ENCODE peak calls at places on chromosomes 1 and 21, in ten cellular contexts. M is fibroblast of lung, Q is heart left ventricle, A is ascending aorta, S is esophagus muscularis mucosa, T is GM23338, E is H9, L is Panc1, I is lung, F is colonic mucosa. W is an unnamed sample.

GRCh38 chr21:43983860-43984420 is 28.2 kb upstream of the TRAPPC10 start:
- DNase-seq in Q (no peak), M (no peak), S (no peak), E (no peak), I (no peak), A (no peak), T (no peak), L (no peak), F (no peak), W (no peak)

GRCh38 chr1:247953409-247953808 is 4.8 kb downstream of the OR2L8 start:
- DNase-seq in M (no peak), E (no peak), I (no peak), L (no peak), S (no peak), T (no peak), F (no peak), Q (no peak), A (no peak), W (no peak)

GRCh38 chr1:58358311-58358710 is 188.2 kb downstream of the OMA1 start:
- DNase-seq in S (peak; percentile 50), I (no peak), Q (no peak), A (no peak), F (no peak), M (peak; percentile 28), T (peak; percentile 17), L (no peak), E (no peak), W (no peak)

GRCh38 chr21:25240974-25241373 is 366.3 kb downstream of the MRPL39 start:
- DNase-seq in L (no peak), S (no peak), M (no peak), Q (no peak), F (no peak), A (no peak), I (no peak), T (no peak), E (no peak), W (no peak)

GRCh38 chr1:211654838-211655787 is 20.3 kb downstream of the NEK2 start:
- DNase-seq in Q (peak; percentile 87), T (peak; percentile 94), L (no peak), I (peak; percentile 85), A (peak; percentile 94), M (peak; percentile 88), S (no peak), F (peak; percentile 89), E (peak; percentile 88), W (peak; percentile 64)

GRCh38 chr1:227915564-227916553 is 31.9 kb downstream of the WNT9A start:
- DNase-seq in A (no peak), S (no peak), L (no peak), I (no peak), Q (no peak), T (no peak), F (no peak), M (no peak), E (peak; percentile 59), W (no peak)

GRCh38 chr1:102783487-102783886 is 324.8 kb downstream of the COL11A1 start:
- DNase-seq in F (no peak), Q (no peak), A (no peak), L (no peak), S (no peak), I (no peak), M (no peak), E (no peak), T (no peak), W (no peak)

GRCh38 chr1:26557078-26557477 is 27.5 kb downstream of the RPS6KA1 start:
- DNase-seq in L (no peak), F (no peak), Q (no peak), I (no peak), S (no peak), A (no peak), T (no peak), E (no peak), M (no peak), W (no peak)

GRCh38 chr1:11355594-11356467 is 82.8 kb downstream of the UBIAD1 start:
- DNase-seq in L (no peak), Q (no peak), F (no peak), I (no peak), M (no peak), A (no peak), E (peak; percentile 90), T (peak; percentile 94), S (no peak), W (no peak)

GRCh38 chr21:45112371-45112770 is 38.0 kb downstream of the ADARB1 start:
- DNase-seq in M (no peak), L (no peak), A (no peak), S (no peak), I (no peak), F (no peak), E (no peak), T (no peak), Q (no peak), W (no peak)

GRCh38 chr1:117600325-117600916 is 5.4 kb upstream of the TENT5C start:
- DNase-seq in L (no peak), A (peak; percentile 55), M (no peak), T (no peak), S (no peak), E (peak; percentile 3), Q (no peak), F (no peak), I (no peak), W (no peak)

DNA sequence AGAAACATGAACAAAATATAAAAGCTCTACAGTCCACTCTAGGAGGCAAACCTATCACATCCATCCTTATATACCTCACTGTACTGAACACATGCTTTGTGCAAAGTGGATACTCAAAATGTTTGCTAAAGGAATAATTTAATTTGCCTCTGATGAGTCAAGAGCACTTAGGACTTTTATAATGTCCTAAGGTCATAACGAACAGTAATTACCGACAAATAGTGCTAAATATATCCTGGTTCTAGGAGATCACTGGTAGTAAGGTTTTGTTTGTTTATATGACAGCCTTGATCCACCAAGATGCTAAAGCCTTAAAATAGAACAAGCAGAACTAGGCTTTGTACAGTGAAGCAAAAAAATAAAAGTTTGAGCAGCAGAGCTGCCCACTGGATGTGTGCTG is 70.6 kb downstream of the GADD45A start:
- DNase-seq in M (no peak), T (no peak), Q (no peak), A (peak; percentile 25), I (no peak), E (no peak), S (no peak), L (no peak), F (no peak), W (no peak)
- H3K4me1 ChIP-seq in M (peaks cover 15% of the 10 kb centered on the region), T (peaks cover 19% of the 10 kb centered on the region), Q (no peaks in the 10 kb centered on the region), A (peaks cover 11% of the 10 kb centered on the region), I (peaks cover 20% of the 10 kb centered on the region), E (peaks cover 4% of the 10 kb centered on the region), S (peaks cover 79% of the 10 kb centered on the region), L (peaks cover 37% of the 10 kb centered on the region), F (peaks cover 5% of the 10 kb centered on the region), W (no peaks in the 10 kb centered on the region)

GRCh38 chr1:56434025-56434424 is 145.3 kb downstream of the PLPP3 start:
- DNase-seq in E (no peak), I (no peak), T (no peak), M (no peak), L (no peak), A (peak; percentile 28), F (no peak), S (no peak), Q (no peak), W (no peak)

GRCh38 chr1:56433056-56433577 is 146.2 kb downstream of the PLPP3 start:
- DNase-seq in S (no peak), Q (no peak), E (no peak), I (no peak), L (no peak), T (no peak), F (no peak), A (peak; percentile 16), M (no peak), W (no peak)

GRCh38 chr1:56434659-56435202 is 144.6 kb downstream of the PLPP3 start:
- DNase-seq in E (no peak), Q (no peak), I (no peak), M (no peak), L (no peak), A (no peak), T (peak; percentile 35), F (no peak), S (no peak), W (no peak)

GRCh38 chr1:56430141-56430839 is 149.1 kb downstream of the PLPP3 start:
- DNase-seq in L (no peak), E (no peak), Q (no peak), T (no peak), M (no peak), F (no peak), S (no peak), I (no peak), A (no peak), W (no peak)

DNA sequence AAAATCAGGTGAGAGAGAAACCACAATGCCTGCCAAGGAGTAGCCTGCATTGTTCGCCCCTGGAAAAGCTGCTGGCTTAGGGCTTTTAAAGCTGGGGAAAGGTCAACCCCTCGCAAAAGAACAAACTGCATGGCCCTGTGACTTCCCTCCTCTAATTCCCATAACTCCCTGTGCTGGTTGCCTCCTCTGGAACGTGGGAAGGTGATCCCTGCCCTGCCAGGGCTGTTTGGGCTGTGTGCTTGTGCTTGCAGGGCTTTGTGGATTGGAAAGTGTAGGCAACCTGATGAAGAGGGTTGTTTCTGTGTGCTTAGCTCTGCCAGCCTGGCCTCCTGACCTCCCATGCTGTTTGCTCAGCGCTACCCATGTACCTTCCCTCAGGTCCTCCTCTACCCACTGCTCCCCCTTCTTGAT is 146.8 kb downstream of the PLPP3 start:
- DNase-seq in A (no peak), T (no peak), M (no peak), Q (no peak), L (no peak), I (no peak), E (no peak), S (no peak), F (no peak), W (no peak)
- H3K4me1 ChIP-seq in A (no peaks in the 10 kb centered on the region), T (peaks cover 25% of the 10 kb centered on the region), M (no peaks in the 10 kb centered on the region), Q (no peaks in the 10 kb centered on the region), L (no peaks in the 10 kb centered on the region), I (peaks cover 4% of the 10 kb centered on the region), E (peaks cover 9% of the 10 kb centered on the region), S (no peaks in the 10 kb centered on the region), F (no peaks in the 10 kb centered on the region), W (no peaks in the 10 kb centered on the region)

DNA sequence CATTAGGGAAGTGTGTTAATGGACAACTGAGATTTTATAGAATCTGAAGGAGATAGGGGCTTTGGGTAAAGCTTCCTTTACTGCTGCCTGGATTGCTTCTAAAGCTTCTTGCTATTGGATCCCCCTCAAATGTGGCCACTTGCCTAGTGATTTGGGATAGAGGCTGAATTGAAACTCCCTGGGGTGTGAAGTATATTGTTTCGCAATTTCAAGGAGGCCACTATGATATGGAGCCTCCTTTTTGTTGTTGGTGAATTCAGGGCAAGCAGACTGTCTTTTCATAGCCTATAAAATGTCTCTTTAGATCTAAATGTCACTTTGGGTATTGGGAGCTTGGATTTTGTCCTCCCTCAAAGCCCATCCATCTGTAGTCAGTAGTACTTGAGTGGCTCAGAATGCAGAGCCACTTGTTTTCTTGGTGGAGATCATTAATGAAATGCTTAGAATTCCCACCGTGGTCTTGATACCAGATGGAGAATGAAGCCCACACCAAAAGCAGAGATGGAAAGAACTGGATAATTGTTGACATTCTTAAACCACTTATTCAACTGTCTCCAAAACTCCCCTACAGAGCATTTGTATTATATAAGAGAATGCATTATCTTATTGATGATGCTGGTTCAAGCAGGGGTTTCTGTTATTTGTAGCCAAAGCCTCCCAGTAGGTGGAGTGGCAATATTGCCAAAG is 144.3 kb upstream of the KCNE2 start:
- DNase-seq in I (no peak), S (peak; percentile 37), A (no peak), Q (no peak), F (no peak), M (no peak), L (no peak), T (no peak), E (no peak), W (no peak)
- H3K4me1 ChIP-seq in I (peaks cover 2% of the 10 kb centered on the region), S (no peaks in the 10 kb centered on the region), A (no peaks in the 10 kb centered on the region), Q (no peaks in the 10 kb centered on the region), F (no peaks in the 10 kb centered on the region), M (no peaks in the 10 kb centered on the region), L (no peaks in the 10 kb centered on the region), T (no peaks in the 10 kb centered on the region), E (no peaks in the 10 kb centered on the region), W (no peaks in the 10 kb centered on the region)

GRCh38 chr1:61375082-61375880 is 292.9 kb downstream of the NFIA start:
- DNase-seq in F (no peak), T (no peak), I (no peak), A (no peak), S (no peak), M (no peak), Q (no peak), L (no peak), E (no peak), W (no peak)
- H3K4me1 ChIP-seq in F (no peaks in the 10 kb centered on the region), T (no peaks in the 10 kb centered on the region), I (no peaks in the 10 kb centered on the region), A (no peaks in the 10 kb centered on the region), S (no peaks in the 10 kb centered on the region), M (no peaks in the 10 kb centered on the region), Q (no peaks in the 10 kb centered on the region), L (no peaks in the 10 kb centered on the region), E (no peaks in the 10 kb centered on the region), W (no peaks in the 10 kb centered on the region)

W was measured in effector memory CD4-positive, alpha-beta T cell.